ENCODE peak calls at places on chromosome 10, in nine cellular contexts. M, F, W, O, Z, D, L, S and I are unnamed samples.

GRCh38 chr10:20622522-20623270 is 274.4 kb downstream of the NEBL start:
- DNase-seq in S (no peak), O (no peak), D (no peak), W (peak), M (peak), L (peak), Z (no peak), F (no peak), I (no peak)

GRCh38 chr10:124176309-124177179 is 83.1 kb upstream of the CHST15 start:
- DNase-seq in Z (no peak), F (no peak), M (no peak), W (no peak), S (peak), L (no peak), O (no peak), D (no peak), I (no peak)

GRCh38 chr10:33214174-33214573 is 120.3 kb downstream of the NRP1 start:
- DNase-seq in O (no peak), L (no peak), S (no peak), Z (no peak), M (no peak), W (no peak), F (no peak), D (no peak), I (no peak)

GRCh38 chr10:103661198-103661950 is 167.9 kb downstream of the NEURL1 start:
- DNase-seq in S (peak), F (no peak), Z (peak), D (peak), W (peak), M (no peak), O (no peak), L (no peak), I (peak)

GRCh38 chr10:124211921-124212320 is 118.5 kb upstream of the CHST15 start:
- DNase-seq in Z (no peak), S (peak), W (peak), M (no peak), D (no peak), L (no peak), F (no peak), O (no peak), I (no peak)

GRCh38 chr10:70920519-70920918 is 32.2 kb upstream of the PCBD1 start:
- DNase-seq in F (no peak), S (no peak), L (no peak), Z (no peak), W (no peak), D (no peak), O (no peak), M (no peak), I (no peak)

GRCh38 chr10:78025685-78026364 is 3.5 kb downstream of the POLR3A start:
- DNase-seq in D (no peak), F (no peak), O (peak), S (no peak), Z (no peak), W (peak), M (no peak), L (no peak), I (no peak)

GRCh38 chr10:132322621-132323048 is 9.4 kb upstream of the LRRC27 start:
- DNase-seq in D (no peak), O (no peak), L (peak), Z (no peak), F (no peak), W (no peak), S (no peak), M (no peak), I (no peak)

GRCh38 chr10:109972372-109973001 is 35.3 kb upstream of the ADD3 start:
- DNase-seq in O (no peak), W (no peak), S (no peak), D (no peak), M (no peak), F (no peak), L (no peak), Z (no peak), I (no peak)

GRCh38 chr10:60737242-60737641 is 41.0 kb upstream of the CDK1 start:
- DNase-seq in S (no peak), W (no peak), D (no peak), O (no peak), L (no peak), F (no peak), M (no peak), Z (no peak), I (no peak)